ENCODE peak calls at places on chromosomes 11 and 22, in six cellular contexts. One of them, this sample, is unnamed.

GRCh38 chr11:563812-564578 is 3.2 kb downstream of the RASSF7 start:
- DNase-seq in AG04450: no peak
- DNase-seq in brain microvascular endothelial cell: no peak
- DNase-seq in uterus: no peak
- DNase-seq in kidney: peak; percentile 65
- DNase-seq in Calu3: peak; percentile 54
- DNase-seq in this sample: no peak

GRCh38 chr11:12285811-12286222 is 91.6 kb upstream of the PARVA start:
- DNase-seq in AG04450: no peak
- DNase-seq in brain microvascular endothelial cell: peak; percentile 59
- DNase-seq in uterus: no peak
- DNase-seq in kidney: no peak
- DNase-seq in Calu3: no peak
- DNase-seq in this sample: peak; percentile 4

GRCh38 chr22:22925146-22925794 is 37.7 kb downstream of the IGLL5 start:
- DNase-seq in AG04450: no peak
- DNase-seq in brain microvascular endothelial cell: no peak
- DNase-seq in uterus: no peak
- DNase-seq in kidney: peak; percentile 6
- DNase-seq in Calu3: no peak
- DNase-seq in this sample: no peak

GRCh38 chr22:19874307-19875060 is 19.8 kb upstream of the GNB1L start:
- DNase-seq in AG04450: no peak
- DNase-seq in brain microvascular endothelial cell: no peak
- DNase-seq in uterus: peak; percentile 19
- DNase-seq in kidney: peak; percentile 72
- DNase-seq in Calu3: no peak
- DNase-seq in this sample: no peak

GRCh38 chr22:16922076-16922475 is 85.9 kb downstream of the GAB4 start:
- DNase-seq in AG04450: no peak
- DNase-seq in brain microvascular endothelial cell: no peak
- DNase-seq in uterus: no peak
- DNase-seq in kidney: no peak
- DNase-seq in Calu3: no peak
- DNase-seq in this sample: no peak

GRCh38 chr11:108115495-108116140 is 5.7 kb upstream of the ACAT1 start:
- DNase-seq in AG04450: peak; percentile 72
- DNase-seq in brain microvascular endothelial cell: peak; percentile 88
- DNase-seq in uterus: peak; percentile 96
- DNase-seq in kidney: peak; percentile 90
- DNase-seq in Calu3: peak; percentile 65
- DNase-seq in this sample: no peak

GRCh38 chr11:61841636-61842332 is 13.7 kb downstream of the FADS2 start:
- DNase-seq in AG04450: no peak
- DNase-seq in brain microvascular endothelial cell: no peak
- DNase-seq in uterus: no peak
- DNase-seq in kidney: peak; percentile 52
- DNase-seq in Calu3: no peak
- DNase-seq in this sample: no peak

GRCh38 chr22:35995772-35996171 is 32.9 kb downstream of the RBFOX2 start:
- DNase-seq in AG04450: peak; percentile 98
- DNase-seq in brain microvascular endothelial cell: peak; percentile 88
- DNase-seq in uterus: peak; percentile 91
- DNase-seq in kidney: peak; percentile 83
- DNase-seq in Calu3: no peak
- DNase-seq in this sample: no peak

GRCh38 chr22:32660292-32660691 is 141.2 kb upstream of the TIMP3 start:
- DNase-seq in AG04450: no peak
- DNase-seq in brain microvascular endothelial cell: peak; percentile 47
- DNase-seq in uterus: peak; percentile 66
- DNase-seq in kidney: no peak
- DNase-seq in Calu3: peak; percentile 74
- DNase-seq in this sample: peak; percentile 74

DNA sequence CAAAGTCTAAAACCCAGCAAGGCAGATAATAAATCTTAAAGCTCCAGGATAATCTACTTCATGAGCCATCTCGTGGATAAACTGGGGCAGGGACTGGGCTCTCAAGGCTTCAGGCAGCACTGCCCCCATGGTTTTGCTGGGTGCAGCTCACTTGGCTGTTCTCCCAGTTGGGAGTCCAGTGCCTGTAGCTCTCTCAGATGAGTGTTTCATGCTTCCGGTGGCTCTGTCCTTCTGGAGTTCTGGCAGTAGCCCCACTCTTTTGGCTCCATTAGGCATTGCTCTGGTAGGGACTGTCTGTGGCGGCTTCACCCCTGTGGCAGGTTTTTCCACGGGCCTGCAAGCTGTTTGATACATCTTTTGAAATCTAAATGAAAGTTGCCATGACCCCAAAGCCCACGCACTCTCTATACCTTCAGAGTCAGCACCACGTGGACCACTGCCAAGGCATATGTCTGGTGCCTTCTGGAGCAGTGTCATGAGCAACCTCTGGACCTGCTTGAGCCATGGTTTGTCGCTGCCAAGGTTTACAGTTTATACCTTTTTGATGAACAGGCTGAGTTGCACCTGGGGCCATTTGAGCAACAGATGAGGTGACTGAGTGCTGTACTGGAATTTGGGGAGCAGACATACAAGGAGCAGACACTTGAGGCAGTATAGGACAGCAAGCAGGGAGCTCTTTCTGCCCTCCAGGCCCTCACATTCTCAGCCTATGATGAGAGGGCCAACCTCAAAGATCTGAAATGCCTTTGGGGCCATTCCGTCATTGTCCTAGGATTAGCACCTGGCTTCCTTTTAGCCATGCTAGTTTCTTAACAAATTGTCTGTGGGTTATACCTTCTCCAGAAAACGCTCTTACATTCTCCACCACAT is 48.6 kb downstream of the MTNR1B start:
- DNase-seq in AG04450: no peak
- DNase-seq in brain microvascular endothelial cell: no peak
- DNase-seq in uterus: peak; percentile 27
- DNase-seq in kidney: no peak
- DNase-seq in Calu3: no peak
- DNase-seq in this sample: no peak
- TF ChIP-seq CTCF in AG04450: no peak
- TF ChIP-seq CTCF in brain microvascular endothelial cell: peak; percentile 25
- TF ChIP-seq CTCF in uterus: no peak
- TF ChIP-seq CTCF in kidney: no peak
- TF ChIP-seq CTCF in Calu3: no peak
- TF ChIP-seq CTCF in this sample: no peak

DNA sequence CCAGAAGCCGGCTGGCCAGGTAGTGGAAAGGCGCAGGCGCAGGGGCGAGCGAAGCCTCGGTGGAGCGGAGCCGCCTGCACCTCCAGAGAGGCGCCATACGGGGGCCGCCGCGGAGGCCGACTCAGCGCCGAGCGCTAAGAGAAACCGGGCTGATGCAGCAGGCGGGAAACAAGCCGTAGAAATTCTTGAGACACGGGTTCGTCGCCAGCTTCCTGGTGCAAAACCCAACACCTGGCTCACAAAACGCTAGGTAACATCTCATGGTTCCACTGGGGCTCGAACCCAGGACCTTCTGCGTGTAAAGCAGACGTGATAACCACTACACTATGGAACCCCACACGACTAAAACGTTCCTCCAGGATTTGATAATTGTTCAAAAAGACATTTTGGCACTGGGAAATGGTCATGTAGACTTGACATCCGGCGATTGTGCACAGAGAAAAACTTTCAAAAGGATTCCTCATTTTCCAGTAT is 39.1 kb downstream of the OR4D9 start:
- DNase-seq in AG04450: peak; percentile 92
- DNase-seq in brain microvascular endothelial cell: peak; percentile 97
- DNase-seq in uterus: peak; percentile 83
- DNase-seq in kidney: peak; percentile 92
- DNase-seq in Calu3: peak; percentile 93
- DNase-seq in this sample: peak; percentile 84
- TF ChIP-seq CTCF in AG04450: peak; percentile 50
- TF ChIP-seq CTCF in brain microvascular endothelial cell: peak; percentile 59
- TF ChIP-seq CTCF in uterus: peak; percentile 74
- TF ChIP-seq CTCF in kidney: peak; percentile 35
- TF ChIP-seq CTCF in Calu3: peak; percentile 51
- TF ChIP-seq CTCF in this sample: peak; percentile 36

GRCh38 chr11:86861810-86862209 is 61.5 kb downstream of the PRSS23 start:
- DNase-seq in AG04450: no peak
- DNase-seq in brain microvascular endothelial cell: no peak
- DNase-seq in uterus: no peak
- DNase-seq in kidney: no peak
- DNase-seq in Calu3: no peak
- DNase-seq in this sample: no peak
- TF ChIP-seq CTCF in AG04450: no peak
- TF ChIP-seq CTCF in brain microvascular endothelial cell: peak; percentile 22
- TF ChIP-seq CTCF in uterus: no peak
- TF ChIP-seq CTCF in kidney: no peak
- TF ChIP-seq CTCF in Calu3: no peak
- TF ChIP-seq CTCF in this sample: no peak

DNA sequence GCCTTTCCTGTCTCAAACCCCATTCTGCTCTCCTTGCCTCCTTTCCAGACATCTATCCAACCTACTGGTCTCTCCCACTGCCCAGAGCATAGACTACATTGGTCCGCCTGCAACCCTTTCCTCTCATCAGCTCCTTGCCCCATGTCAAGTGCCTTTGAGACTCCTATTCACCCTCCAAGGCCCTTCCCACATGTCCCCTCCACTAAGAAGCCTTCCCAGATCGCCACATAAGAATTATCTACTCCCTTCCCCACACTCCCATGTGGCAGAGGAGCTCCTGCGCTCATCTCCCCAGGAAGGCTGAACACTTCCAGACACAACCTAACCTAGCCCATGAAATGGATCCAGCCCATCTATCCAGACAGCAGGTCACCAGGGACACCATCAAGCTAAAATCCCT is 10.3 kb downstream of the C1QTNF6 start:
- DNase-seq in AG04450: no peak
- DNase-seq in brain microvascular endothelial cell: no peak
- DNase-seq in uterus: no peak
- DNase-seq in kidney: no peak
- DNase-seq in Calu3: no peak
- DNase-seq in this sample: no peak
- TF ChIP-seq CTCF in AG04450: no peak
- TF ChIP-seq CTCF in brain microvascular endothelial cell: no peak
- TF ChIP-seq CTCF in uterus: no peak
- TF ChIP-seq CTCF in kidney: no peak
- TF ChIP-seq CTCF in Calu3: no peak
- TF ChIP-seq CTCF in this sample: no peak

GRCh38 chr11:64918056-64918455 is 1.0 kb upstream of the ATG2A start:
- DNase-seq in AG04450: peak; percentile 23
- DNase-seq in brain microvascular endothelial cell: peak; percentile 43
- DNase-seq in uterus: no peak
- DNase-seq in kidney: no peak
- DNase-seq in Calu3: no peak
- DNase-seq in this sample: no peak
- TF ChIP-seq CTCF in AG04450: peak; percentile 52
- TF ChIP-seq CTCF in brain microvascular endothelial cell: peak; percentile 55
- TF ChIP-seq CTCF in uterus: peak; percentile 20
- TF ChIP-seq CTCF in kidney: peak; percentile 12
- TF ChIP-seq CTCF in Calu3: no peak
- TF ChIP-seq CTCF in this sample: peak; percentile 31